ENCODE peak calls at places on chromosomes 12 and 14, in five cellular contexts. H, U, G, Z and L are unnamed samples.

GRCh38 chr12:126338031-126338441 is 1272.8 kb downstream of the AACS start:
- DNase-seq in H (no peak), U (no peak), G (no peak), Z (no peak), L (no peak)

GRCh38 chr14:64220466-64220865 is 73.7 kb downstream of the ESR2 start:
- DNase-seq in H (no peak), U (no peak), G (no peak), Z (no peak), L (no peak)

GRCh38 chr12:89678225-89678624 is 30.4 kb downstream of the ATP2B1 start:
- DNase-seq in H (no peak), U (peak), G (no peak), Z (no peak), L (no peak)

GRCh38 chr12:98332626-98333025 is 182.8 kb upstream of the TMPO start:
- DNase-seq in H (no peak), U (peak), G (no peak), Z (peak), L (no peak)

GRCh38 chr12:113887906-113888305 is 78.2 kb downstream of the RBM19 start:
- DNase-seq in H (no peak), U (no peak), G (no peak), Z (no peak), L (no peak)

GRCh38 chr12:38771871-38772270 is 133.5 kb downstream of the CPNE8 start:
- DNase-seq in H (peak), U (no peak), G (no peak), Z (peak), L (no peak)

GRCh38 chr12:24562761-24563392 is 386.0 kb downstream of the BCAT1 start:
- DNase-seq in H (peak), U (peak), G (peak), Z (peak), L (peak)

GRCh38 chr14:69038449-69039286 is 59.6 kb upstream of the ACTN1 start:
- DNase-seq in H (no peak), U (no peak), G (no peak), Z (no peak), L (no peak)

GRCh38 chr12:88884600-88884999 is 304.3 kb upstream of the KITLG start:
- DNase-seq in H (no peak), U (no peak), G (no peak), Z (no peak), L (no peak)

GRCh38 chr14:59919582-59920377 is at the start of gene LRRC9:
- DNase-seq in H (peak), U (peak), G (peak), Z (no peak), L (no peak)

GRCh38 chr14:57319636-57320035 is 50.9 kb downstream of the AP5M1 start:
- DNase-seq in H (no peak), U (no peak), G (no peak), Z (no peak), L (no peak)

GRCh38 chr14:68522510-68523325 is 270.1 kb downstream of the ZFP36L1 start:
- DNase-seq in H (no peak), U (no peak), G (peak), Z (no peak), L (no peak)

GRCh38 chr12:79659961-79660431 is 30.8 kb downstream of the PAWR start:
- DNase-seq in H (no peak), U (no peak), G (no peak), Z (peak), L (no peak)

GRCh38 chr14:65286443-65286842 is 126.1 kb upstream of the FUT8 start:
- DNase-seq in H (no peak), U (no peak), G (no peak), Z (peak), L (peak)

GRCh38 chr12:6241495-6241894 is 41.3 kb downstream of the CD9 start:
- DNase-seq in H (no peak), U (no peak), G (no peak), Z (no peak), L (no peak)

GRCh38 chr12:11834104-11834812 is 184.8 kb downstream of the ETV6 start:
- DNase-seq in H (no peak), U (no peak), G (no peak), Z (no peak), L (no peak)

GRCh38 chr12:60100150-60100549 is 504.3 kb downstream of the SLC16A7 start:
- DNase-seq in H (no peak), U (no peak), G (no peak), Z (no peak), L (no peak)

GRCh38 chr12:72471806-72472205 is 199.6 kb downstream of the TRHDE start:
- DNase-seq in H (no peak), U (no peak), G (no peak), Z (no peak), L (no peak)